ENCODE peak calls at places on chromosomes 13 and 19, in eight cellular contexts. P is endodermal cell; I is NCI-H1694 treated with DMSO at 0.1 percent for 48 hours; X is stimulated activated CD4-positive, alpha-beta T cell treated with anti-CD3 and anti-CD28 coated beads, Interleukin-12 subunit alpha, Interleukin-12 subunit beta, amount 100 ng/mL, for 48 hours; Z is MCF 10A; K is NCI-H146; A is NCI-H748 treated with DMSO at 0.1 percent for 48 hours; W is glutamatergic neuron. F is an unnamed sample.

GRCh38 chr13:43985437-43986051 is 105.8 kb downstream of the LACC1 start:
- DNase-seq in P (no peak), I (no peak), X (no peak), Z (no peak), K (peak), A (peak), W (no peak), F (no peak)

GRCh38 chr13:35343417-35343816 is 133.1 kb downstream of the MAB21L1 start:
- DNase-seq in P (no peak), I (no peak), X (no peak), Z (no peak), K (no peak), A (no peak), W (peak), F (no peak)

GRCh38 chr19:10086904-10087256 is 763 bp downstream of the SHFL start:
- DNase-seq in P (no peak), I (no peak), X (no peak), Z (no peak), K (no peak), A (no peak), W (no peak), F (no peak)

GRCh38 chr19:45899919-45900589 is 2.4 kb downstream of the MYPOP start:
- DNase-seq in P (no peak), I (no peak), X (no peak), Z (no peak), K (no peak), A (no peak), W (no peak), F (no peak)

GRCh38 chr13:30375436-30375835 is 46.9 kb upstream of the UBE2L5 start:
- DNase-seq in P (no peak), I (no peak), X (no peak), Z (no peak), K (no peak), A (no peak), W (no peak), F (no peak)

GRCh38 chr19:6060600-6061391 is 49.5 kb downstream of the RFX2 start:
- DNase-seq in P (peak), I (no peak), X (no peak), Z (peak), K (no peak), A (no peak), W (no peak), F (no peak)

GRCh38 chr13:114268344-114269280 is 12.8 kb upstream of the UPF3A start:
- DNase-seq in P (no peak), I (no peak), X (no peak), Z (no peak), K (no peak), A (no peak), W (no peak), F (no peak)

GRCh38 chr19:47094557-47095517 is 18.7 kb downstream of the ZC3H4 start:
- DNase-seq in P (peak), I (no peak), X (peak), Z (no peak), K (no peak), A (no peak), W (no peak), F (peak)

GRCh38 chr19:10808937-10809655 is 26.9 kb downstream of the TMED1 start:
- DNase-seq in P (no peak), I (no peak), X (peak), Z (peak), K (peak), A (no peak), W (no peak), F (no peak)